ENCODE peak calls at places on chromosomes 3 and 15, in four cellular contexts. One of them, this sample, is unnamed.

GRCh38 chr3:146142757-146143156 is 18.2 kb downstream of the PLOD2 start:
- DNase-seq in SK-N-SH: no peak
- DNase-seq in H1: no peak
- DNase-seq in HepG2: no peak
- DNase-seq in this sample: no peak

GRCh38 chr3:111858641-111859040 is 424 bp upstream of the PHLDB2 start:
- DNase-seq in SK-N-SH: no peak
- DNase-seq in H1: no peak
- DNase-seq in HepG2: no peak
- DNase-seq in this sample: no peak

GRCh38 chr15:58793862-58794261 is 22.8 kb downstream of the MINDY2 start:
- DNase-seq in SK-N-SH: no peak
- DNase-seq in H1: no peak
- DNase-seq in HepG2: peak; percentile 73
- DNase-seq in this sample: no peak

GRCh38 chr3:196624008-196624790 is 15.3 kb upstream of the NRROS start:
- DNase-seq in SK-N-SH: no peak
- DNase-seq in H1: no peak
- DNase-seq in HepG2: no peak
- DNase-seq in this sample: no peak

GRCh38 chr3:64916937-64917336 is 229.1 kb upstream of the ADAMTS9 start:
- DNase-seq in SK-N-SH: no peak
- DNase-seq in H1: no peak
- DNase-seq in HepG2: no peak
- DNase-seq in this sample: no peak

GRCh38 chr3:44762170-44762677 is 630 bp downstream of the KIF15 start:
- DNase-seq in SK-N-SH: peak; percentile 26
- DNase-seq in H1: no peak
- DNase-seq in HepG2: no peak
- DNase-seq in this sample: no peak

GRCh38 chr15:45670061-45670460 is 35.2 kb downstream of the SQOR start:
- DNase-seq in SK-N-SH: no peak
- DNase-seq in H1: no peak
- DNase-seq in HepG2: no peak
- DNase-seq in this sample: no peak

GRCh38 chr3:45198264-45199260 is 27.5 kb downstream of the TMEM158 start:
- DNase-seq in SK-N-SH: no peak
- DNase-seq in H1: no peak
- DNase-seq in HepG2: no peak
- DNase-seq in this sample: no peak

GRCh38 chr3:172040078-172040975 is 949 bp downstream of the FNDC3B start:
- DNase-seq in SK-N-SH: peak; percentile 86
- DNase-seq in H1: no peak
- DNase-seq in HepG2: peak; percentile 72
- DNase-seq in this sample: no peak

GRCh38 chr15:89822951-89823701 is 8.5 kb upstream of the ANPEP start:
- DNase-seq in SK-N-SH: peak; percentile 74
- DNase-seq in H1: no peak
- DNase-seq in HepG2: no peak
- DNase-seq in this sample: no peak

GRCh38 chr3:58117561-58118305 is 93.0 kb downstream of the DNASE1L3 start:
- DNase-seq in SK-N-SH: no peak
- DNase-seq in H1: no peak
- DNase-seq in HepG2: no peak
- DNase-seq in this sample: no peak

GRCh38 chr3:62559831-62560445 is 186.6 kb upstream of the FEZF2 start:
- DNase-seq in SK-N-SH: peak; percentile 12
- DNase-seq in H1: no peak
- DNase-seq in HepG2: no peak
- DNase-seq in this sample: no peak

GRCh38 chr3:160448845-160449659 is 534 bp downstream of the TRIM59 start:
- DNase-seq in SK-N-SH: peak; percentile 37
- DNase-seq in H1: no peak
- DNase-seq in HepG2: no peak
- DNase-seq in this sample: no peak
- TF ChIP-seq CHD2 in SK-N-SH: no peak
- TF ChIP-seq CHD2 in H1: no peak
- TF ChIP-seq CHD2 in HepG2: no peak
- TF ChIP-seq CHD2 in this sample: no peak

GRCh38 chr3:17579289-17580031 is 163.0 kb downstream of the TBC1D5 start:
- DNase-seq in SK-N-SH: no peak
- DNase-seq in H1: no peak
- DNase-seq in HepG2: no peak
- DNase-seq in this sample: peak; percentile 60
- TF ChIP-seq TAF1 in SK-N-SH: no peak
- TF ChIP-seq TAF1 in H1: no peak
- TF ChIP-seq TAF1 in HepG2: no peak
- TF ChIP-seq TAF1 in this sample: no peak

GRCh38 chr15:25173241-25174028 is 218.6 kb downstream of the SNRPN start:
- DNase-seq in SK-N-SH: no peak
- DNase-seq in H1: no peak
- DNase-seq in HepG2: no peak
- DNase-seq in this sample: no peak

GRCh38 chr15:25172691-25173090 is 217.9 kb downstream of the SNRPN start:
- DNase-seq in SK-N-SH: no peak
- DNase-seq in H1: no peak
- DNase-seq in HepG2: no peak
- DNase-seq in this sample: no peak

GRCh38 chr15:25171111-25171811 is 216.5 kb downstream of the SNRPN start:
- DNase-seq in SK-N-SH: no peak
- DNase-seq in H1: no peak
- DNase-seq in HepG2: no peak
- DNase-seq in this sample: no peak

GRCh38 chr15:25170781-25171110 is 216.0 kb downstream of the SNRPN start:
- DNase-seq in SK-N-SH: no peak
- DNase-seq in H1: no peak
- DNase-seq in HepG2: no peak
- DNase-seq in this sample: no peak

GRCh38 chr15:25171856-25172687 is 217.3 kb downstream of the SNRPN start:
- DNase-seq in SK-N-SH: no peak
- DNase-seq in H1: no peak
- DNase-seq in HepG2: no peak
- DNase-seq in this sample: no peak
- TF ChIP-seq TCF12 in SK-N-SH: no peak
- TF ChIP-seq TCF12 in H1: no peak
- TF ChIP-seq TCF12 in HepG2: no peak
- TF ChIP-seq TCF12 in this sample: no peak

GRCh38 chr3:152558386-152558785 is 276.5 kb upstream of the P2RY1 start:
- DNase-seq in SK-N-SH: no peak
- DNase-seq in H1: no peak
- DNase-seq in HepG2: no peak
- DNase-seq in this sample: no peak

GRCh38 chr3:152556731-152557254 is 278.1 kb upstream of the P2RY1 start:
- DNase-seq in SK-N-SH: no peak
- DNase-seq in H1: no peak
- DNase-seq in HepG2: peak; percentile 39
- DNase-seq in this sample: no peak

GRCh38 chr3:152557302-152557999 is 277.5 kb upstream of the P2RY1 start:
- DNase-seq in SK-N-SH: no peak
- DNase-seq in H1: no peak
- DNase-seq in HepG2: no peak
- DNase-seq in this sample: no peak

GRCh38 chr3:152559246-152559645 is 275.7 kb upstream of the P2RY1 start:
- DNase-seq in SK-N-SH: no peak
- DNase-seq in H1: no peak
- DNase-seq in HepG2: no peak
- DNase-seq in this sample: no peak

GRCh38 chr3:152554980-152555379 is 280.0 kb upstream of the P2RY1 start:
- DNase-seq in SK-N-SH: no peak
- DNase-seq in H1: no peak
- DNase-seq in HepG2: no peak
- DNase-seq in this sample: no peak
- TF ChIP-seq CHD2 in SK-N-SH: no peak
- TF ChIP-seq CHD2 in H1: no peak
- TF ChIP-seq CHD2 in HepG2: no peak
- TF ChIP-seq CHD2 in this sample: no peak

GRCh38 chr3:63705092-63705645 is 52.7 kb downstream of the SNTN start:
- DNase-seq in SK-N-SH: no peak
- DNase-seq in H1: no peak
- DNase-seq in HepG2: no peak
- DNase-seq in this sample: no peak
- TF ChIP-seq TAF1 in SK-N-SH: no peak
- TF ChIP-seq TAF1 in H1: no peak
- TF ChIP-seq TAF1 in HepG2: no peak
- TF ChIP-seq TAF1 in this sample: no peak

DNA sequence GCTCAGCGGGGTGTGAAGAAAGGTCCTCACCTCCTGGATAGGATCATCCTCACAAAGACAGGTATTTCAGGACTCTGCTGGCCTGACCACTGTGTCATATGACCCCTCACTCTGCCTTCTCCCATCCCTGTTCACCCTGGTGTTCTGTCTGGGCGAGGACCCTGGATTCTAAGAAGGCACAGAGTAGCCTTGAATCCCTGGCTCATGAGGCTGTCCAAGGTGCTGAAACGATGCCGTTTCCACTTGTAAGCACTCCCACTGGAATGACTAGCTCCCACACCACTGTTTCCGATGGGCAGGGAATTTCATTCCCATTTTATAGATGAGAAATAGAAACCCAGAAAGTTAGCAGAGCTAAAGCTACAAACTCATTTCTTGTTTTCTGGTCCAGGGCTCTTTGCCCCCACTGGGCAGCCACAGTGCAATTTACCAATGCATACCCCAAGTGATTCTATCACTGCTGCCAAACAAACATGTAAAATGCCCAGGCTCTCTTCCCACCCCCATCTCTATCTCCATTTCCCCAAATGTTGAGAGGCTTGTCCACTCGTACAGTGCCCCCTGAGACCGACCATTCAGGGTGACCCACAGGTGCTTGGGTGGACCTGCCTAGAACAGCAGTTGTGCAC is 83.2 kb downstream of the RAB11A start:
- DNase-seq in SK-N-SH: no peak
- DNase-seq in H1: no peak
- DNase-seq in HepG2: peak; percentile 11
- DNase-seq in this sample: no peak
- TF ChIP-seq TCF12 in SK-N-SH: no peak
- TF ChIP-seq TCF12 in H1: no peak
- TF ChIP-seq TCF12 in HepG2: no peak
- TF ChIP-seq TCF12 in this sample: no peak

GRCh38 chr3:54121404-54122045 is 827 bp upstream of the CACNA2D3 start:
- DNase-seq in SK-N-SH: peak; percentile 72
- DNase-seq in H1: no peak
- DNase-seq in HepG2: no peak
- DNase-seq in this sample: no peak
- TF ChIP-seq CHD2 in SK-N-SH: no peak
- TF ChIP-seq CHD2 in H1: no peak
- TF ChIP-seq CHD2 in HepG2: no peak
- TF ChIP-seq CHD2 in this sample: no peak

DNA sequence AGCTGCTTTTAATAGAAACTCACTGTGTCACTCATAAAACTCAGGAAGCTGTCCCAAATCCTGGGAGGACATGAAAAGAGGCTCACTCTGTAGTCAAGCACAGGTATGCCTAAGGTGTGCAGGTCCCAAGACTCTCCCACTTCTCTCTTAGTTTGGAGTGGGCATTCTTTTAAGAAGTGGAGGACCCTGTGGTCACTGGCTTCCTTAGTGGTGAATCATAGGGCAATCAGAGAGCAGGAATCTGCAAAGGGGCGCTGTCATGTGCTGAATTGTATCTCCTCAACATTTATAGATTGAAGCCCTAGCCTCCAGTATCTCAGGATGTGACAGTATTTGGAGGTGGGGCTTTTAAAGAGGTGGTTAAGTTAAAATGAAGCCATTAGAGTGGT is 47.2 kb upstream of the ZBTB38 start:
- DNase-seq in SK-N-SH: no peak
- DNase-seq in H1: no peak
- DNase-seq in HepG2: no peak
- DNase-seq in this sample: no peak
- TF ChIP-seq TAF1 in SK-N-SH: no peak
- TF ChIP-seq TAF1 in H1: no peak
- TF ChIP-seq TAF1 in HepG2: no peak
- TF ChIP-seq TAF1 in this sample: no peak

DNA sequence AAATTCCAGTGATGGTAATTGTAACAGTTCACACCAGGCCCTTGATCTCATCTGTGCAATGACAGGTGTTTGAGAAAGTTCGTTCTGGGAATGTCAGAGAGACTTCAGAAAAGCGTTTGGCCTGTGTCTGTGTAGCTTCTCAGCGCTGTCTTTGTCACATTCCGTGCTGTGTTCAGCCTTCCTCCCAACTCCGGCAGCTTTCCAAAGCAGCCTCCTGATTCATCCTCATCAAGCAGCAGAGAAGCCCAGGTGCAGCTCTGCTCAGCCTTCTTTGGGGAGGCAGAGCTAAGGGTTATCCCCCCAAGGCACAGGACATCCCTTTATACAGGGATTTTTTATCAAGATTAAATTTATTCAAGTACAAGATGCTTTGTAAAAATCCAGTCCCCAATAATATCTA is 494.1 kb upstream of the SUCLG2 start:
- DNase-seq in SK-N-SH: no peak
- DNase-seq in H1: no peak
- DNase-seq in HepG2: no peak
- DNase-seq in this sample: no peak
- TF ChIP-seq TCF12 in SK-N-SH: no peak
- TF ChIP-seq TCF12 in H1: no peak
- TF ChIP-seq TCF12 in HepG2: no peak
- TF ChIP-seq TCF12 in this sample: no peak

DNA sequence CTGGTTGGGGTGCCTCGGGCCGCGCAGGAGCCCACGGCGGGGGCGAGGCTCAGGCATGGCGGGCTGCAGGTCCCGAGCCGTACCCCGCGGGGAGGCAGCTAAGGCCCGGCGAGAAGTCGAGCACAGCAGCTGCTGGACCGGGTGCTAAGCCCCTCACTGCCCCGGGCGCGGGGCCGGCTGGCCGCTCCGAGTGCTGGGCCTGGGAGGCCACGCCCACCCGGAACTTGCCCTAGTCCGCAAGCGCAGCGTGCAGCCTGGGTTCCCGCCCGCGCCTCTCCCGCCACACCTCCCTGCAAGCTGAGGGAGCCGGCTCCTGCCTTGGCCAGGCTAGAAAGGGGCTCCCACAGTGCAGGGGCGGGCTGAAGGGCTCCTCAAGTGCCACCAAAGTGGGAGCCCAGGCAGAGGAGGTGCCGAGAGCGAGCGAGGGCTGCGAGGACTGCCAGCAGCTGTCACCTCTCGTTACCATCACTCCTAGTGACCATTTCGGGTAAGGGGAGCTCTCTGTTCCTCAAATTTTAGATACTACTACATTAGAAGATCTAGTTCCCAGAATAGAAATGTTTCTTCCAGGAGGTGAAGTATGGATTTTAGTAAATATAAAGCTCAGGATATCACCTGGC is 417.0 kb upstream of the AGTR1 start:
- DNase-seq in SK-N-SH: no peak
- DNase-seq in H1: no peak
- DNase-seq in HepG2: no peak
- DNase-seq in this sample: no peak
- TF ChIP-seq CHD2 in SK-N-SH: no peak
- TF ChIP-seq CHD2 in H1: no peak
- TF ChIP-seq CHD2 in HepG2: no peak
- TF ChIP-seq CHD2 in this sample: no peak